ENCODE peak calls at places on chromosomes 7 and 10, in eight cellular contexts. J, T, B, D, H, X, O and I are unnamed samples.

GRCh38 chr7:134021861-134022260 is 105.3 kb upstream of the LRGUK start:
- DNase-seq in O (no peak), H (no peak), B (no peak), T (no peak), J (no peak), X (no peak), D (no peak), I (no peak)

GRCh38 chr10:130141460-130141859 is 5.3 kb downstream of the GLRX3 start:
- DNase-seq in T (no peak), J (no peak), D (no peak), O (no peak), H (no peak), B (no peak), X (no peak), I (no peak)

GRCh38 chr7:155506854-155507337 is 39.5 kb downstream of the CNPY1 start:
- DNase-seq in D (no peak), T (no peak), X (peak; percentile 71), J (no peak), B (no peak), O (no peak), H (no peak), I (no peak)

GRCh38 chr7:148622887-148623585 is 32.5 kb downstream of the C7orf33 start:
- DNase-seq in H (no peak), X (peak; percentile 80), D (no peak), B (peak; percentile 53), O (no peak), T (peak; percentile 67), J (no peak), I (no peak)

GRCh38 chr10:83374741-83375140 is 764.6 kb upstream of the GHITM start:
- DNase-seq in X (no peak), J (no peak), D (no peak), H (no peak), O (no peak), B (no peak), T (no peak), I (no peak)

GRCh38 chr10:125691160-125691981 is 8.4 kb upstream of the TEX36 start:
- DNase-seq in X (no peak), H (no peak), D (no peak), B (no peak), J (no peak), T (no peak), O (no peak), I (no peak)

GRCh38 chr7:45898241-45898640 is 10.0 kb downstream of the IGFBP1 start:
- DNase-seq in O (no peak), D (no peak), B (no peak), T (no peak), H (no peak), J (no peak), X (no peak), I (no peak)

GRCh38 chr7:112566392-112567324 is 85.9 kb downstream of the LSMEM1 start:
- DNase-seq in X (no peak), J (no peak), O (no peak), H (no peak), B (no peak), D (no peak), T (no peak), I (no peak)

GRCh38 chr10:100297242-100297641 is 10.8 kb upstream of the BLOC1S2 start:
- DNase-seq in H (no peak), D (no peak), T (no peak), B (no peak), J (no peak), X (no peak), O (no peak), I (no peak)

GRCh38 chr7:38229386-38229785 is 44.0 kb downstream of the TARP start:
- DNase-seq in D (no peak), T (no peak), X (no peak), B (no peak), O (peak; percentile 13), H (no peak), J (no peak), I (no peak)

GRCh38 chr7:150307129-150307528 is 16.0 kb upstream of the LRRC61 start:
- DNase-seq in O (no peak), X (no peak), J (no peak), B (no peak), H (no peak), D (no peak), T (no peak), I (no peak)

GRCh38 chr10:71766717-71767419 is 6.5 kb downstream of the VSIR start:
- DNase-seq in X (peak; percentile 87), T (no peak), O (peak; percentile 91), D (no peak), J (peak; percentile 51), B (no peak), H (no peak), I (peak; percentile 89)

GRCh38 chr10:110530131-110530831 is 32.6 kb downstream of the DUSP5 start:
- DNase-seq in D (no peak), X (peak; percentile 86), T (no peak), J (peak; percentile 58), B (peak; percentile 55), O (peak; percentile 93), H (no peak), I (peak; percentile 53)

GRCh38 chr10:74418285-74418872 is 267.4 kb downstream of the ADK start:
- DNase-seq in T (peak; percentile 62), J (no peak), B (peak; percentile 73), H (no peak), D (no peak), X (peak; percentile 31), O (no peak), I (no peak)